ENCODE peak calls at places on chromosome 1, in six cellular contexts. One of them, this sample, is unnamed.

GRCh38 chr1:214506972-214507431 is 44.4 kb downstream of the PTPN14 start:
- DNase-seq in osteoblast: no peak
- DNase-seq in GM20000: no peak
- DNase-seq in HCT116: peak
- DNase-seq in AG10803: no peak
- DNase-seq in cardiac muscle cell: no peak
- DNase-seq in this sample: no peak

GRCh38 chr1:95278173-95278988 is 44.4 kb downstream of the RWDD3 start:
- DNase-seq in AG10803: no peak
- DNase-seq in GM20000: peak
- DNase-seq in osteoblast: peak
- DNase-seq in cardiac muscle cell: no peak
- DNase-seq in HCT116: no peak
- DNase-seq in this sample: no peak

GRCh38 chr1:13589403-13589802 is 5.8 kb downstream of the PDPN start:
- DNase-seq in HCT116: no peak
- DNase-seq in GM20000: no peak
- DNase-seq in cardiac muscle cell: no peak
- DNase-seq in osteoblast: no peak
- DNase-seq in AG10803: no peak
- DNase-seq in this sample: no peak

GRCh38 chr1:9590945-9591668 is 2.4 kb downstream of the TMEM201 start:
- DNase-seq in osteoblast: peak
- DNase-seq in HCT116: no peak
- DNase-seq in AG10803: no peak
- DNase-seq in cardiac muscle cell: no peak
- DNase-seq in GM20000: no peak
- DNase-seq in this sample: peak

GRCh38 chr1:202968895-202969295 is 1.8 kb upstream of the CYB5R1 start:
- DNase-seq in osteoblast: peak
- DNase-seq in cardiac muscle cell: peak
- DNase-seq in HCT116: peak
- DNase-seq in GM20000: peak
- DNase-seq in AG10803: peak
- DNase-seq in this sample: peak

GRCh38 chr1:226990133-226990716 is 50.1 kb downstream of the COQ8A start:
- DNase-seq in cardiac muscle cell: no peak
- DNase-seq in GM20000: peak
- DNase-seq in HCT116: no peak
- DNase-seq in osteoblast: no peak
- DNase-seq in AG10803: no peak
- DNase-seq in this sample: no peak

GRCh38 chr1:87600070-87600469 is 271.4 kb downstream of the LMO4 start:
- DNase-seq in HCT116: no peak
- DNase-seq in cardiac muscle cell: no peak
- DNase-seq in osteoblast: no peak
- DNase-seq in GM20000: no peak
- DNase-seq in AG10803: no peak
- DNase-seq in this sample: no peak

GRCh38 chr1:15882665-15883064 is 35.2 kb downstream of the SPEN start:
- DNase-seq in AG10803: no peak
- DNase-seq in HCT116: no peak
- DNase-seq in GM20000: no peak
- DNase-seq in cardiac muscle cell: no peak
- DNase-seq in osteoblast: peak
- DNase-seq in this sample: peak

GRCh38 chr1:48943393-48943792 is 166.7 kb upstream of the BEND5 start:
- DNase-seq in cardiac muscle cell: no peak
- DNase-seq in HCT116: no peak
- DNase-seq in osteoblast: peak
- DNase-seq in AG10803: peak
- DNase-seq in GM20000: no peak
- DNase-seq in this sample: no peak

GRCh38 chr1:156336242-156336641 is 1.9 kb downstream of the CCT3 start:
- DNase-seq in AG10803: no peak
- DNase-seq in HCT116: peak
- DNase-seq in osteoblast: no peak
- DNase-seq in cardiac muscle cell: no peak
- DNase-seq in GM20000: peak
- DNase-seq in this sample: peak

GRCh38 chr1:11026903-11027302 is 14.4 kb downstream of the TARDBP start:
- DNase-seq in GM20000: no peak
- DNase-seq in AG10803: no peak
- DNase-seq in osteoblast: no peak
- DNase-seq in cardiac muscle cell: no peak
- DNase-seq in HCT116: no peak
- DNase-seq in this sample: no peak

GRCh38 chr1:177975588-177976495 is 6.0 kb upstream of the SEC16B start:
- DNase-seq in cardiac muscle cell: no peak
- DNase-seq in osteoblast: no peak
- DNase-seq in HCT116: no peak
- DNase-seq in AG10803: peak
- DNase-seq in GM20000: no peak
- DNase-seq in this sample: no peak

GRCh38 chr1:220699044-220699443 is 8.9 kb downstream of the C1orf115 start:
- DNase-seq in osteoblast: no peak
- DNase-seq in AG10803: no peak
- DNase-seq in HCT116: no peak
- DNase-seq in cardiac muscle cell: no peak
- DNase-seq in GM20000: no peak
- DNase-seq in this sample: no peak

GRCh38 chr1:58006421-58007032 is 540.0 kb downstream of the OMA1 start:
- DNase-seq in osteoblast: no peak
- DNase-seq in AG10803: no peak
- DNase-seq in cardiac muscle cell: no peak
- DNase-seq in HCT116: no peak
- DNase-seq in GM20000: no peak
- DNase-seq in this sample: no peak

GRCh38 chr1:58000821-58001220 is 545.7 kb downstream of the OMA1 start:
- DNase-seq in cardiac muscle cell: no peak
- DNase-seq in GM20000: no peak
- DNase-seq in osteoblast: no peak
- DNase-seq in HCT116: no peak
- DNase-seq in AG10803: no peak
- DNase-seq in this sample: no peak

GRCh38 chr1:58003059-58003458 is 543.5 kb downstream of the OMA1 start:
- DNase-seq in osteoblast: no peak
- DNase-seq in GM20000: no peak
- DNase-seq in HCT116: no peak
- DNase-seq in AG10803: no peak
- DNase-seq in cardiac muscle cell: no peak
- DNase-seq in this sample: no peak

GRCh38 chr1:58005212-58005611 is 541.3 kb downstream of the OMA1 start:
- DNase-seq in GM20000: no peak
- DNase-seq in cardiac muscle cell: no peak
- DNase-seq in AG10803: no peak
- DNase-seq in osteoblast: no peak
- DNase-seq in HCT116: no peak
- DNase-seq in this sample: no peak
- TF ChIP-seq CTCF in GM20000: no peak
- TF ChIP-seq CTCF in cardiac muscle cell: no peak
- TF ChIP-seq CTCF in AG10803: no peak
- TF ChIP-seq CTCF in osteoblast: no peak
- TF ChIP-seq CTCF in HCT116: no peak
- TF ChIP-seq CTCF in this sample: no peak

DNA sequence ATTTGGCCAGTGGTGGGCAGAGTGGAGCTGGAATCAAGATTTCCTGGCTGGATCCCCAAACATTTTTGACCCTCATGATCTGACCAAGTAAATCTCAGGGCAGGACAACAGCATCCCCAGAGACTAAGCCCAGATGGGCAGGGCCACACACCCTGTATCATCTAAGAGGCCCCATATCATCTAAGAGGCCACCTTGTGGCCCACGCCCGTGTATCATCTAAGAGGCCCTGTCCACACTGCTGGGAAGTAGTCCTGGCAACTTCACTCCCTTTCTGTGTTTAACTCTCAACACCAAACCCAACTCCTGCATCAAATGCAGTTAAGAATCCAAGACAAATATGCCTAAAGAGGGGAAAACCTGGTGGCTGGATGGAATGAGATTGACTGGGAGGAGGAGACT is 81.6 kb upstream of the SSX2IP start:
- DNase-seq in cardiac muscle cell: no peak
- DNase-seq in osteoblast: no peak
- DNase-seq in HCT116: no peak
- DNase-seq in AG10803: no peak
- DNase-seq in GM20000: no peak
- DNase-seq in this sample: no peak
- TF ChIP-seq CTCF in cardiac muscle cell: no peak
- TF ChIP-seq CTCF in osteoblast: no peak
- TF ChIP-seq CTCF in HCT116: peak
- TF ChIP-seq CTCF in AG10803: peak
- TF ChIP-seq CTCF in GM20000: no peak
- TF ChIP-seq CTCF in this sample: no peak

DNA sequence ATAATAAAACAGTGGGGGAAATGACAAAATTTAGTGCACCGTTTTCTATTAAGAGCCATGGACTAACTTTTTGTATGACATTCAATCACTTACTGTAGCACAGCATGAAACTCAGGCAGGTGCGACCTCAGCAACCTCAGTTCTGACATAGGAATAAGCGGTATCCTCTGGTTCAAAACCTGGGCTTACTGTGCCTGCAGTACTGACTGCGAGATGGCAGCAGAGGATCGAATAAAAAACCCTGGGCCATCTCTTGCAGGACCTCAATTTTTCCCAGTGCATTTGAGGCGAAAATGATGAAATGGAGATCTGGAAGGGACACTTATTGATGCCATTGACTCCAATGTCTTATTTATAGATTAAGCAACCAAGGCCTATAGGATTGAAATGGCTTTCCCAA is 214.7 kb downstream of the ADGRL2 start:
- DNase-seq in HCT116: no peak
- DNase-seq in osteoblast: no peak
- DNase-seq in cardiac muscle cell: no peak
- DNase-seq in AG10803: no peak
- DNase-seq in GM20000: no peak
- DNase-seq in this sample: no peak
- TF ChIP-seq CTCF in HCT116: no peak
- TF ChIP-seq CTCF in osteoblast: no peak
- TF ChIP-seq CTCF in cardiac muscle cell: no peak
- TF ChIP-seq CTCF in AG10803: no peak
- TF ChIP-seq CTCF in GM20000: peak
- TF ChIP-seq CTCF in this sample: no peak

GRCh38 chr1:19648689-19649088 is 4.6 kb downstream of the NBL1 start:
- DNase-seq in AG10803: peak
- DNase-seq in cardiac muscle cell: no peak
- DNase-seq in HCT116: peak
- DNase-seq in GM20000: peak
- DNase-seq in osteoblast: peak
- DNase-seq in this sample: no peak
- TF ChIP-seq CTCF in AG10803: peak
- TF ChIP-seq CTCF in cardiac muscle cell: peak
- TF ChIP-seq CTCF in HCT116: peak
- TF ChIP-seq CTCF in GM20000: peak
- TF ChIP-seq CTCF in osteoblast: peak
- TF ChIP-seq CTCF in this sample: no peak

GRCh38 chr1:243946946-243947345 is 96.9 kb upstream of the AKT3 start:
- DNase-seq in HCT116: no peak
- DNase-seq in GM20000: peak
- DNase-seq in osteoblast: no peak
- DNase-seq in AG10803: no peak
- DNase-seq in cardiac muscle cell: no peak
- DNase-seq in this sample: peak
- TF ChIP-seq CTCF in HCT116: peak
- TF ChIP-seq CTCF in GM20000: no peak
- TF ChIP-seq CTCF in osteoblast: peak
- TF ChIP-seq CTCF in AG10803: peak
- TF ChIP-seq CTCF in cardiac muscle cell: peak
- TF ChIP-seq CTCF in this sample: peak

GRCh38 chr1:55051621-55052020 is 12.3 kb downstream of the PCSK9 start:
- DNase-seq in osteoblast: peak
- DNase-seq in AG10803: no peak
- DNase-seq in GM20000: no peak
- DNase-seq in HCT116: no peak
- DNase-seq in cardiac muscle cell: no peak
- DNase-seq in this sample: no peak
- TF ChIP-seq CTCF in osteoblast: no peak
- TF ChIP-seq CTCF in AG10803: no peak
- TF ChIP-seq CTCF in GM20000: no peak
- TF ChIP-seq CTCF in HCT116: no peak
- TF ChIP-seq CTCF in cardiac muscle cell: no peak
- TF ChIP-seq CTCF in this sample: no peak

GRCh38 chr1:35565742-35566133 is 7.4 kb upstream of the TFAP2E start:
- DNase-seq in HCT116: no peak
- DNase-seq in AG10803: no peak
- DNase-seq in cardiac muscle cell: no peak
- DNase-seq in GM20000: no peak
- DNase-seq in osteoblast: peak
- DNase-seq in this sample: no peak

GRCh38 chr1:35567947-35568558 is 5.1 kb upstream of the TFAP2E start:
- DNase-seq in HCT116: no peak
- DNase-seq in cardiac muscle cell: peak
- DNase-seq in GM20000: no peak
- DNase-seq in AG10803: no peak
- DNase-seq in osteoblast: no peak
- DNase-seq in this sample: no peak

GRCh38 chr1:35563166-35563565 is 5.6 kb downstream of the NCDN start:
- DNase-seq in cardiac muscle cell: no peak
- DNase-seq in AG10803: no peak
- DNase-seq in osteoblast: no peak
- DNase-seq in GM20000: no peak
- DNase-seq in HCT116: no peak
- DNase-seq in this sample: no peak

GRCh38 chr1:35564037-35564883 is 6.7 kb downstream of the NCDN start:
- DNase-seq in cardiac muscle cell: peak
- DNase-seq in GM20000: peak
- DNase-seq in HCT116: peak
- DNase-seq in osteoblast: peak
- DNase-seq in AG10803: peak
- DNase-seq in this sample: peak

DNA sequence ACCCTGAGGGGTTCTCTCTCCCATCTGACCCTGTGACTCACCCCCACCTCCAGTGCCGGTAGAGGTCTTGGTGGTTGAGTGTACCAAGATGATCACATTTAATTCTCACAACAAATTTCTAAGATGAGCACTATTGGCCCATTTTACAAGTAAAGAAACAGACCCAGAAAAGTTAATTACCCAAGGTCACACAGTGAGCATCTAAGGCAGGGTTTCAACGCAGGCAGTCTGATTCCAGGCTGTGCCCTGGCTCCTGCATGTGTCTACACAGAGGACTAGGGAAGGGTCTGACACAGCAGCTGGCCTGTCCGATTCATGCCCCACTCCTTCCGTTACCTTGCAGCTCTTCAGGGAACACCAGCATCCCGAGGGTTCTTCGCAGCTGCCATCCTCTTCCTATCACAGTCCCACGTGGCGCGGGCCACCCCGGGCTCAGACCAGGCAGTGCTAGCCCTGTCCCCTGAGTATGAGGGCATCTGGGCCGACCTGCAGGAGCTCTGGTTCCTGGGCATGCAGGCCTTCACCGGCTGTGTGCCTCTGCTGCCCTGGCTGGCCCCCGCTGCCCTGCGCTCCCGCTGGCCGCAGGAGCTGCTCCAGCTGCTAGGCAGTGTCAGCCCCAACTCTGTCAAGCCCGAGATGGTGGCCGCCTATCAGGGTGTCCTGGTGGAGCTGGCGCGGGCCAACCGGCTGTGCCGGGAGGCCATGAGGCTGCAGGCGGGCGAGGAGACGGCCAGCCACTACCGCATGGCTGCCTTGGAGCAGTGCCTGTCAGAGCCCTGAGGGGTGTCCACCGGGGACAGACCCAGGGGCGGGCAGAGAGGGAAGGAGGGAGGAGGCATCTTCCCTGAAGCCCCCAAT is 7.5 kb downstream of the NCDN start:
- DNase-seq in GM20000: no peak
- DNase-seq in cardiac muscle cell: no peak
- DNase-seq in AG10803: no peak
- DNase-seq in HCT116: no peak
- DNase-seq in osteoblast: peak
- DNase-seq in this sample: no peak
- TF ChIP-seq CTCF in GM20000: no peak
- TF ChIP-seq CTCF in cardiac muscle cell: no peak
- TF ChIP-seq CTCF in AG10803: no peak
- TF ChIP-seq CTCF in HCT116: no peak
- TF ChIP-seq CTCF in osteoblast: no peak
- TF ChIP-seq CTCF in this sample: no peak